ENCODE peak calls at places on chromosomes 13 and 19, in ten cellular contexts. N is stimulated activated CD4-positive, alpha-beta T cell treated with anti-CD3 and anti-CD28 coated beads, Interleukin-2, amount 100 ng/mL, for 48 hours; B is Daoy; O is T-helper 2 cell; R is endothelial cell; T is erythroblast; Z is occipital lobe; Y is H54; Q is fibroblast of the aortic adventitia; X is GM23248. P is an unnamed sample.

GRCh38 chr13:49690133-49690989 is 925 bp downstream of the EBPL start:
- DNase-seq in N (no peak), Q (peak), Z (no peak), R (no peak), B (peak), O (no peak), X (peak), T (peak), Y (peak), P (peak)

GRCh38 chr13:113083022-113083373 is 22.6 kb upstream of the F7 start:
- DNase-seq in T (no peak), R (no peak), X (no peak), Q (no peak), B (no peak), Y (no peak), Z (no peak), O (no peak), N (no peak), P (no peak)

GRCh38 chr13:20360041-20360491 is 127.9 kb upstream of the GJB6 start:
- DNase-seq in Y (no peak), Q (peak), R (no peak), Z (no peak), X (peak), T (no peak), N (no peak), B (peak), O (no peak), P (no peak)

GRCh38 chr19:43594710-43595604 is 977 bp downstream of the IRGQ start:
- DNase-seq in Q (peak), B (peak), O (peak), R (peak), Y (peak), T (peak), N (peak), X (peak), Z (no peak), P (peak)

GRCh38 chr13:28250542-28250941 is 112.2 kb downstream of the PAN3 start:
- DNase-seq in Z (no peak), T (no peak), O (no peak), X (no peak), N (no peak), Q (no peak), Y (no peak), R (no peak), B (no peak), P (no peak)

GRCh38 chr19:16425019-16425418 is 46.8 kb downstream of the EPS15L1 start:
- DNase-seq in Z (no peak), O (no peak), X (no peak), B (no peak), Q (no peak), Y (no peak), R (no peak), N (no peak), T (no peak), P (no peak)

GRCh38 chr13:37747071-37747612 is 122.4 kb downstream of the TRPC4 start:
- DNase-seq in O (no peak), X (peak), Z (no peak), B (no peak), T (no peak), N (no peak), R (no peak), Y (no peak), Q (peak), P (no peak)

GRCh38 chr19:27745978-27746542 is 1466.9 kb downstream of the UQCRFS1 start:
- DNase-seq in Y (no peak), Q (no peak), R (no peak), O (no peak), B (no peak), T (no peak), N (no peak), Z (no peak), X (no peak), P (no peak)

GRCh38 chr19:16372065-16372915 is 47.7 kb downstream of the KLF2 start:
- DNase-seq in R (no peak), T (no peak), X (no peak), Z (no peak), B (no peak), Y (no peak), Q (no peak), N (no peak), O (no peak), P (no peak)

GRCh38 chr13:29924482-29924884 is 74.1 kb upstream of the UBL3 start:
- DNase-seq in R (no peak), Y (peak), Z (no peak), B (peak), X (peak), O (no peak), T (no peak), N (no peak), Q (peak), P (no peak)

GRCh38 chr19:17296278-17296677 is 6.9 kb downstream of the ABHD8 start:
- DNase-seq in Q (no peak), Y (peak), X (peak), Z (no peak), R (no peak), N (no peak), T (peak), O (no peak), B (peak), P (no peak)

GRCh38 chr13:94345374-94346195 is 133.9 kb downstream of the DCT start:
- DNase-seq in B (no peak), Q (peak), Z (no peak), X (peak), T (no peak), O (no peak), Y (no peak), N (no peak), R (no peak), P (no peak)

GRCh38 chr13:50842246-50842645 is 1.2 kb downstream of the DLEU7 start:
- DNase-seq in X (no peak), O (no peak), T (no peak), R (no peak), Y (no peak), Q (no peak), Z (no peak), N (no peak), B (no peak), P (no peak)